ENCODE peak calls at places on chromosome 11, in seven cellular contexts. One of them, this sample, is unnamed.
A peak's percentile ranks its signal among the peaks of the same experiment; 100 is the strongest.

GRCh38 chr11:75513250-75513649 is 12.5 kb downstream of the GDPD5 start:
- DNase-seq in GM18507: no peak
- DNase-seq in posterior cingulate gyrus: no peak
- DNase-seq in KG1: no peak
- DNase-seq in activated CD4-positive, alpha-beta T cell treated with anti-CD3 and anti-CD28 coated beads for 1 hour: no peak
- DNase-seq in A549: peak; percentile 38
- DNase-seq in dermis microvascular lymphatic vessel endothelial cell: peak; percentile 69
- DNase-seq in this sample: peak; percentile 24

GRCh38 chr11:122696662-122697061 is 41.1 kb downstream of the UBASH3B start:
- DNase-seq in KG1: peak; percentile 69
- DNase-seq in A549: no peak
- DNase-seq in activated CD4-positive, alpha-beta T cell treated with anti-CD3 and anti-CD28 coated beads for 1 hour: peak; percentile 46
- DNase-seq in dermis microvascular lymphatic vessel endothelial cell: peak; percentile 71
- DNase-seq in GM18507: no peak
- DNase-seq in posterior cingulate gyrus: no peak
- DNase-seq in this sample: no peak

GRCh38 chr11:79200398-79201070 is 240.3 kb downstream of the TENM4 start:
- DNase-seq in A549: no peak
- DNase-seq in GM18507: no peak
- DNase-seq in dermis microvascular lymphatic vessel endothelial cell: no peak
- DNase-seq in activated CD4-positive, alpha-beta T cell treated with anti-CD3 and anti-CD28 coated beads for 1 hour: no peak
- DNase-seq in KG1: no peak
- DNase-seq in posterior cingulate gyrus: no peak
- DNase-seq in this sample: no peak

GRCh38 chr11:40328890-40329617 is 1130.4 kb downstream of the LRRC4C start:
- DNase-seq in dermis microvascular lymphatic vessel endothelial cell: peak; percentile 97
- DNase-seq in GM18507: no peak
- DNase-seq in activated CD4-positive, alpha-beta T cell treated with anti-CD3 and anti-CD28 coated beads for 1 hour: no peak
- DNase-seq in A549: peak; percentile 64
- DNase-seq in posterior cingulate gyrus: no peak
- DNase-seq in KG1: no peak
- DNase-seq in this sample: peak; percentile 100

GRCh38 chr11:113281052-113281725 is 33.2 kb upstream of the TTC12 start:
- DNase-seq in activated CD4-positive, alpha-beta T cell treated with anti-CD3 and anti-CD28 coated beads for 1 hour: no peak
- DNase-seq in dermis microvascular lymphatic vessel endothelial cell: no peak
- DNase-seq in A549: no peak
- DNase-seq in KG1: no peak
- DNase-seq in GM18507: no peak
- DNase-seq in posterior cingulate gyrus: no peak
- DNase-seq in this sample: no peak

GRCh38 chr11:48107188-48107704 is 109.4 kb upstream of the OR4B1 start:
- DNase-seq in KG1: no peak
- DNase-seq in dermis microvascular lymphatic vessel endothelial cell: no peak
- DNase-seq in posterior cingulate gyrus: no peak
- DNase-seq in GM18507: peak; percentile 38
- DNase-seq in activated CD4-positive, alpha-beta T cell treated with anti-CD3 and anti-CD28 coated beads for 1 hour: no peak
- DNase-seq in A549: no peak
- DNase-seq in this sample: no peak

GRCh38 chr11:31870609-31871309 is 59.6 kb upstream of the PAX6 start:
- DNase-seq in A549: peak; percentile 47
- DNase-seq in activated CD4-positive, alpha-beta T cell treated with anti-CD3 and anti-CD28 coated beads for 1 hour: no peak
- DNase-seq in KG1: peak; percentile 4
- DNase-seq in GM18507: no peak
- DNase-seq in dermis microvascular lymphatic vessel endothelial cell: peak; percentile 64
- DNase-seq in posterior cingulate gyrus: peak; percentile 87
- DNase-seq in this sample: peak; percentile 7

GRCh38 chr11:121575250-121575962 is 122.6 kb upstream of the SORL1-AS1 start:
- DNase-seq in GM18507: no peak
- DNase-seq in dermis microvascular lymphatic vessel endothelial cell: no peak
- DNase-seq in A549: no peak
- DNase-seq in posterior cingulate gyrus: peak; percentile 89
- DNase-seq in KG1: no peak
- DNase-seq in activated CD4-positive, alpha-beta T cell treated with anti-CD3 and anti-CD28 coated beads for 1 hour: no peak
- DNase-seq in this sample: no peak

GRCh38 chr11:60899021-60899936 is 7.1 kb downstream of the PRPF19 start:
- DNase-seq in activated CD4-positive, alpha-beta T cell treated with anti-CD3 and anti-CD28 coated beads for 1 hour: no peak
- DNase-seq in GM18507: peak; percentile 36
- DNase-seq in posterior cingulate gyrus: no peak
- DNase-seq in dermis microvascular lymphatic vessel endothelial cell: peak; percentile 76
- DNase-seq in A549: peak; percentile 76
- DNase-seq in KG1: peak; percentile 43
- DNase-seq in this sample: no peak

GRCh38 chr11:65290448-65291165 is 24.1 kb upstream of the CDC42EP2 start:
- DNase-seq in KG1: no peak
- DNase-seq in posterior cingulate gyrus: peak; percentile 97
- DNase-seq in activated CD4-positive, alpha-beta T cell treated with anti-CD3 and anti-CD28 coated beads for 1 hour: no peak
- DNase-seq in dermis microvascular lymphatic vessel endothelial cell: peak; percentile 94
- DNase-seq in A549: no peak
- DNase-seq in GM18507: no peak
- DNase-seq in this sample: peak; percentile 64

This sample was measured in pulmonary artery endothelial cell.